ENCODE peak calls at places on chromosomes 16 and 17, in nine cellular contexts. A is progenitor cell of endocrine pancreas; R is stimulated activated CD4-positive, alpha-beta T cell treated with anti-CD3 and anti-CD28 coated beads, Interleukin-4, amount 100 ng/mL, for 24 hours; V is NCI-H345; I is lower lobe of right lung; M is NCI-H1092 treated with DMSO at 0.1 percent for 48 hours; O is NCI-H1436; J is aorta; F is pancreas. C is an unnamed sample.

GRCh38 chr17:78107457-78107856 is 21.1 kb downstream of the TMC6 start:
- DNase-seq in A (no peak), R (no peak), V (no peak), I (no peak), M (no peak), O (no peak), J (peak), F (no peak), C (no peak)

GRCh38 chr17:36814958-36815357 is 122.3 kb upstream of the LHX1 start:
- DNase-seq in A (no peak), R (no peak), V (no peak), I (no peak), M (no peak), O (no peak), J (no peak), F (no peak), C (no peak)

GRCh38 chr17:34308376-34308775 is 10.9 kb upstream of the CCL8 start:
- DNase-seq in A (no peak), R (no peak), V (no peak), I (no peak), M (no peak), O (no peak), J (no peak), F (no peak), C (no peak)

GRCh38 chr17:10336393-10336792 is 36.4 kb downstream of the MYH13 start:
- DNase-seq in A (no peak), R (no peak), V (no peak), I (no peak), M (no peak), O (no peak), J (no peak), F (no peak), C (no peak)

GRCh38 chr16:89096768-89097527 is 3.3 kb downstream of the ACSF3 start:
- DNase-seq in A (no peak), R (peak), V (no peak), I (no peak), M (no peak), O (no peak), J (no peak), F (no peak), C (no peak)

GRCh38 chr16:69922200-69922599 is 28.9 kb upstream of the CLEC18A start:
- DNase-seq in A (no peak), R (no peak), V (no peak), I (no peak), M (no peak), O (no peak), J (no peak), F (no peak), C (no peak)

GRCh38 chr17:37081287-37081686 is 132.5 kb downstream of the AATF start:
- DNase-seq in A (no peak), R (no peak), V (no peak), I (no peak), M (no peak), O (no peak), J (no peak), F (no peak), C (no peak)

GRCh38 chr17:81286491-81287145 is 8.5 kb downstream of the SLC38A10 start:
- DNase-seq in A (no peak), R (no peak), V (no peak), I (no peak), M (no peak), O (no peak), J (no peak), F (no peak), C (no peak)

GRCh38 chr16:30925646-30926332 is 2.4 kb downstream of the FBXL19 start:
- DNase-seq in A (no peak), R (no peak), V (no peak), I (no peak), M (no peak), O (no peak), J (no peak), F (no peak), C (no peak)

GRCh38 chr17:19753661-19754463 is 5.8 kb upstream of the ALDH3A1 start:
- DNase-seq in A (no peak), R (no peak), V (peak), I (peak), M (peak), O (peak), J (peak), F (peak), C (peak)

GRCh38 chr16:56353054-56353921 is 72.1 kb downstream of the AMFR start:
- DNase-seq in A (peak), R (no peak), V (no peak), I (peak), M (no peak), O (no peak), J (peak), F (peak), C (no peak)

GRCh38 chr16:243348-243747 is 8.7 kb downstream of the FAM234A start:
- DNase-seq in A (no peak), R (no peak), V (no peak), I (no peak), M (no peak), O (no peak), J (no peak), F (no peak), C (no peak)

GRCh38 chr17:73645050-73645871 is 1.0 kb upstream of the SDK2 start:
- DNase-seq in A (peak), R (peak), V (peak), I (no peak), M (peak), O (peak), J (peak), F (peak), C (no peak)

GRCh38 chr17:77935121-77935571 is 23.4 kb upstream of the TNRC6C start:
- DNase-seq in A (no peak), R (no peak), V (no peak), I (no peak), M (peak), O (peak), J (no peak), F (no peak), C (no peak)

GRCh38 chr16:56747486-56748045 is 17.6 kb downstream of the NUP93 start:
- DNase-seq in A (no peak), R (no peak), V (no peak), I (no peak), M (no peak), O (no peak), J (no peak), F (no peak), C (no peak)

GRCh38 chr17:79156463-79157095 is 82.0 kb downstream of the ENGASE start:
- DNase-seq in A (no peak), R (no peak), V (no peak), I (no peak), M (no peak), O (no peak), J (no peak), F (no peak), C (no peak)

GRCh38 chr17:17088511-17089205 is 46.4 kb downstream of the MPRIP start:
- DNase-seq in A (no peak), R (no peak), V (peak), I (no peak), M (no peak), O (no peak), J (peak), F (no peak), C (peak)

GRCh38 chr16:84647830-84648594 is at the start of gene KLHL36:
- DNase-seq in A (peak), R (peak), V (peak), I (peak), M (peak), O (peak), J (peak), F (peak), C (peak)

GRCh38 chr17:75475851-75476250 is 19.4 kb downstream of the TMEM94 start:
- DNase-seq in A (no peak), R (no peak), V (no peak), I (no peak), M (no peak), O (no peak), J (no peak), F (no peak), C (peak)

GRCh38 chr17:7573324-7574080 is 5.9 kb upstream of the CD68 start:
- DNase-seq in A (peak), R (peak), V (peak), I (peak), M (peak), O (peak), J (peak), F (peak), C (peak)

GRCh38 chr16:14111713-14112538 is 40.8 kb downstream of the MRTFB start:
- DNase-seq in A (no peak), R (no peak), V (peak), I (no peak), M (peak), O (peak), J (peak), F (peak), C (no peak)

GRCh38 chr16:10981697-10982216 is 37.4 kb downstream of the CLEC16A start:
- DNase-seq in A (no peak), R (peak), V (peak), I (no peak), M (no peak), O (peak), J (no peak), F (no peak), C (no peak)

GRCh38 chr16:1094124-1094479 is 1.9 kb downstream of the C1QTNF8 start:
- DNase-seq in A (no peak), R (no peak), V (no peak), I (no peak), M (no peak), O (no peak), J (no peak), F (no peak), C (no peak)

GRCh38 chr17:44382917-44383316 is 6.5 kb downstream of the ITGA2B start:
- DNase-seq in A (no peak), R (no peak), V (no peak), I (no peak), M (no peak), O (no peak), J (peak), F (no peak), C (peak)

GRCh38 chr16:56475226-56475625 is 23.9 kb downstream of the OGFOD1 start:
- DNase-seq in A (no peak), R (no peak), V (peak), I (no peak), M (no peak), O (no peak), J (no peak), F (no peak), C (no peak)

GRCh38 chr17:14310584-14310983 is 9.7 kb downstream of the HS3ST3B1 start:
- DNase-seq in A (no peak), R (no peak), V (no peak), I (no peak), M (no peak), O (no peak), J (no peak), F (no peak), C (peak)

GRCh38 chr16:49439050-49439449 is 65.4 kb downstream of the C16orf78 start:
- DNase-seq in A (no peak), R (no peak), V (no peak), I (no peak), M (no peak), O (no peak), J (peak), F (no peak), C (no peak)

GRCh38 chr16:724188-725040 is 1.8 kb downstream of the CCDC78 start:
- DNase-seq in A (no peak), R (no peak), V (no peak), I (no peak), M (no peak), O (no peak), J (no peak), F (no peak), C (no peak)

GRCh38 chr17:36600936-36601302 is 464 bp upstream of the MRM1 start:
- DNase-seq in A (no peak), R (peak), V (no peak), I (no peak), M (no peak), O (no peak), J (no peak), F (no peak), C (no peak)

GRCh38 chr17:82863941-82864720 is 24.3 kb upstream of the ZNF750 start:
- DNase-seq in A (no peak), R (peak), V (peak), I (no peak), M (no peak), O (no peak), J (peak), F (no peak), C (peak)

GRCh38 chr17:17435323-17435722 is 41.5 kb upstream of the MED9 start:
- DNase-seq in A (no peak), R (no peak), V (no peak), I (peak), M (no peak), O (no peak), J (no peak), F (peak), C (no peak)

GRCh38 chr16:24552705-24553104 is 13.3 kb downstream of the RBBP6 start:
- DNase-seq in A (no peak), R (no peak), V (no peak), I (no peak), M (peak), O (no peak), J (no peak), F (no peak), C (no peak)

GRCh38 chr16:75471723-75472634 is 7.5 kb upstream of the TMEM170A start:
- DNase-seq in A (peak), R (peak), V (peak), I (no peak), M (peak), O (peak), J (no peak), F (no peak), C (peak)